ENCODE peak calls at places on chromosomes 11 and 22, in seven cellular contexts. D is CD8-positive, alpha-beta T cell; W is endothelial cell of umbilical vein; O is CD4-positive, alpha-beta memory T cell; P is GM23248; S is heart right ventricle; V is left ventricle myocardium inferior. K is an unnamed sample. For H3K4me1, the result is how much of the 10 kb centered on the place peaks cover.

GRCh38 chr11:46330154-46330886 is 16.9 kb upstream of the DGKZ start:
- DNase-seq in O (no peak), S (no peak), W (no peak), D (no peak), P (no peak), V (no peak), K (no peak)

GRCh38 chr11:120774591-120775386 is 249.1 kb upstream of the TBCEL start:
- DNase-seq in D (no peak), V (no peak), P (no peak), O (no peak), W (no peak), S (no peak), K (no peak)

GRCh38 chr22:49303781-49304461 is 523.8 kb downstream of the BRD1 start:
- DNase-seq in S (no peak), W (no peak), P (no peak), O (no peak), D (no peak), V (no peak), K (no peak)

GRCh38 chr11:103609117-103610066 is 427.0 kb upstream of the DDI1 start:
- DNase-seq in D (no peak), W (peak), O (no peak), V (no peak), S (no peak), P (peak), K (no peak)

GRCh38 chr11:120235024-120235628 is 4.8 kb upstream of the POU2F3 start:
- DNase-seq in P (peak), D (peak), S (peak), O (no peak), V (peak), W (peak), K (no peak)

GRCh38 chr11:114288139-114288538 is 8.1 kb upstream of the NNMT start:
- DNase-seq in W (peak), P (no peak), V (no peak), O (no peak), S (no peak), D (no peak), K (no peak)

GRCh38 chr11:66388746-66389386 is 17.3 kb upstream of the SLC29A2 start:
- DNase-seq in V (peak), P (peak), S (peak), O (peak), W (peak), D (peak), K (no peak)

GRCh38 chr11:46529086-46529905 is 64.5 kb downstream of the AMBRA1 start:
- DNase-seq in W (peak), D (peak), P (peak), V (peak), O (peak), S (peak), K (peak)

GRCh38 chr22:41021655-41022454 is 70.5 kb upstream of the EP300 start:
- DNase-seq in D (peak), O (peak), V (peak), P (peak), W (peak), S (peak), K (no peak)

GRCh38 chr11:46357483-46357936 is 10.2 kb downstream of the DGKZ start:
- DNase-seq in S (no peak), W (no peak), P (no peak), V (no peak), O (peak), D (no peak), K (no peak)

GRCh38 chr11:32893947-32894827 is 1.6 kb downstream of the QSER1 start:
- DNase-seq in O (peak), V (no peak), W (peak), P (peak), D (peak), S (no peak), K (no peak)

GRCh38 chr11:20057055-20057943 is 103.0 kb downstream of the DBX1 start:
- DNase-seq in P (no peak), W (no peak), S (no peak), V (no peak), O (no peak), D (no peak), K (no peak)

GRCh38 chr11:101582242-101583052 is 1.4 kb downstream of the TRPC6 start:
- DNase-seq in D (no peak), P (peak), W (no peak), V (peak), S (no peak), O (no peak), K (no peak)

GRCh38 chr11:1207451-1208360 is 15.2 kb upstream of the MUC5B start:
- DNase-seq in D (no peak), W (no peak), V (peak), O (peak), P (no peak), S (no peak), K (no peak)

GRCh38 chr11:102879801-102880200 is 5.0 kb upstream of the MMP12 start:
- DNase-seq in V (no peak), W (no peak), S (no peak), P (no peak), O (no peak), D (no peak), K (no peak)

GRCh38 chr11:134052988-134053945 is 15.6 kb upstream of the JAM3 start:
- DNase-seq in O (no peak), D (no peak), S (no peak), V (no peak), P (peak), W (no peak), K (no peak)

GRCh38 chr11:64245401-64245796 is 1.3 kb downstream of the PPP1R14B start:
- DNase-seq in W (no peak), V (no peak), P (no peak), D (peak), S (peak), O (peak), K (no peak)

GRCh38 chr11:119729581-119730346 is 764 bp upstream of the NECTIN1 start:
- DNase-seq in O (no peak), D (no peak), V (peak), P (peak), S (peak), W (peak), K (no peak)

GRCh38 chr11:61539958-61540357 is 31.4 kb downstream of the LRRC10B start:
- DNase-seq in V (no peak), O (no peak), W (no peak), S (no peak), D (no peak), P (no peak), K (no peak)

GRCh38 chr22:19898831-19899567 is 42.6 kb upstream of the COMT start:
- DNase-seq in D (no peak), W (no peak), P (no peak), S (no peak), V (no peak), O (no peak), K (no peak)

GRCh38 chr11:8080674-8081590 is at the start of gene TUB:
- DNase-seq in V (no peak), P (peak), D (no peak), O (no peak), S (no peak), W (no peak), K (no peak)

GRCh38 chr11:65274734-65275682 is 13.2 kb downstream of the POLA2 start:
- DNase-seq in P (peak), S (peak), D (peak), O (peak), V (peak), W (peak), K (no peak)

GRCh38 chr22:47102648-47103047 is 340.2 kb downstream of the TBC1D22A start:
- DNase-seq in O (no peak), P (no peak), D (no peak), W (no peak), V (no peak), S (no peak), K (no peak)

GRCh38 chr22:33781396-33781795 is 138.9 kb downstream of the LARGE1 start:
- DNase-seq in V (no peak), P (peak), S (peak), W (no peak), D (no peak), O (no peak), K (no peak)

GRCh38 chr11:86063536-86063935 is 5.3 kb downstream of the PICALM start:
- DNase-seq in W (peak), V (no peak), S (no peak), D (no peak), O (no peak), P (peak), K (no peak)

GRCh38 chr11:12193515-12194336 is 83.3 kb downstream of the MICAL2 start:
- DNase-seq in D (no peak), S (no peak), W (no peak), O (no peak), P (no peak), V (no peak), K (no peak)

GRCh38 chr11:12190511-12190910 is 80.1 kb downstream of the MICAL2 start:
- DNase-seq in S (no peak), V (no peak), W (no peak), D (no peak), O (no peak), P (no peak), K (no peak)

GRCh38 chr11:12195773-12196172 is 85.4 kb downstream of the MICAL2 start:
- DNase-seq in W (no peak), D (peak), V (no peak), P (no peak), S (no peak), O (peak), K (no peak)

GRCh38 chr11:12189543-12190235 is 79.3 kb downstream of the MICAL2 start:
- DNase-seq in P (no peak), O (peak), S (no peak), D (peak), V (no peak), W (peak), K (no peak)

GRCh38 chr11:12192796-12193514 is 82.6 kb downstream of the MICAL2 start:
- DNase-seq in D (peak), P (no peak), S (no peak), W (no peak), O (no peak), V (no peak), K (no peak)
- H3K27ac ChIP-seq in D (peak), P (no peak), S (no peak), W (no peak), O (no peak), V (no peak), K (no peak)

DNA sequence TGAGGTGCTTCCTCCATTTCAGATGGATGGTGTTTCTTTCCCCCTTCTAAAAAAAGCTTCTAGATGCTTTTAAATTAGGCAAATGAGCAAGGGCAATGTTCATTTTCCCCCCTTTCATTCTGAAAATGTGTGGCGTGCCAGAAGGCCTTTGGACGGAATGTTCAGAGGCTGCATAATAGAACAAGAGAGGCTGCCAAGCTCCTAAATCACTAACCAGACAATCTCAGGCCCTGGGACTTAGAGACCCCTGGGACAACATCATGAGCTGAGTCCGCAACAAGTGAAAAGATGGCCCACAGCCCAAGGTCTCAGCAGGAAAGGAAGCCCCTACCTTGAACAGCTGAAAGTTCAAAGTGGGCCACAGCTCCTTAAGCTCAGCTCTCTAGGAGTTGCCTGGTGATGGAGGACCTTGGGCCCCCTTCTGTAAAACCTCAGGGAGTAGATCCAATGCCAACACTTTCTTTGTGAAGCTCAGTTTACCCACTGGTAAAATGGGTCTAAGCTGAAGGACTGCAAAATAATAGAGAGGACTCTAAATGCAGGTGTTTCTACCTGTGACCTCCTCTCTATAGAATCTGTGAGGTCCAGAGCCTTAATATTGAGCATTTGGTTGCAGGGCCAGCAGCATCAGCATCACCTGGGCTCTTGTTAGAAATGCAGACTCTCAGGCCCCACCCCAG is 144.0 kb downstream of the FBXO7 start:
- DNase-seq in D (no peak), V (peak), O (no peak), S (no peak), W (no peak), P (no peak), K (no peak)
- H3K4me1 ChIP-seq in D (under half), V (half or more), O (under half), S (under half), W (under half), P (under half), K (under half)

GRCh38 chr11:2844116-2844515 is 41.5 kb downstream of the CDKN1C start:
- DNase-seq in W (no peak), P (no peak), O (no peak), D (no peak), S (no peak), V (no peak), K (no peak)

GRCh38 chr11:2842876-2843275 is 42.7 kb downstream of the CDKN1C start:
- DNase-seq in S (no peak), W (no peak), D (no peak), O (peak), P (no peak), V (no peak), K (no peak)

GRCh38 chr11:2843551-2843950 is 42.0 kb downstream of the CDKN1C start:
- DNase-seq in S (no peak), D (no peak), O (peak), V (no peak), P (no peak), W (no peak), K (no peak)

GRCh38 chr11:2839395-2839941 is 46.1 kb downstream of the CDKN1C start:
- DNase-seq in W (no peak), S (no peak), P (no peak), D (no peak), V (peak), O (no peak), K (no peak)

DNA sequence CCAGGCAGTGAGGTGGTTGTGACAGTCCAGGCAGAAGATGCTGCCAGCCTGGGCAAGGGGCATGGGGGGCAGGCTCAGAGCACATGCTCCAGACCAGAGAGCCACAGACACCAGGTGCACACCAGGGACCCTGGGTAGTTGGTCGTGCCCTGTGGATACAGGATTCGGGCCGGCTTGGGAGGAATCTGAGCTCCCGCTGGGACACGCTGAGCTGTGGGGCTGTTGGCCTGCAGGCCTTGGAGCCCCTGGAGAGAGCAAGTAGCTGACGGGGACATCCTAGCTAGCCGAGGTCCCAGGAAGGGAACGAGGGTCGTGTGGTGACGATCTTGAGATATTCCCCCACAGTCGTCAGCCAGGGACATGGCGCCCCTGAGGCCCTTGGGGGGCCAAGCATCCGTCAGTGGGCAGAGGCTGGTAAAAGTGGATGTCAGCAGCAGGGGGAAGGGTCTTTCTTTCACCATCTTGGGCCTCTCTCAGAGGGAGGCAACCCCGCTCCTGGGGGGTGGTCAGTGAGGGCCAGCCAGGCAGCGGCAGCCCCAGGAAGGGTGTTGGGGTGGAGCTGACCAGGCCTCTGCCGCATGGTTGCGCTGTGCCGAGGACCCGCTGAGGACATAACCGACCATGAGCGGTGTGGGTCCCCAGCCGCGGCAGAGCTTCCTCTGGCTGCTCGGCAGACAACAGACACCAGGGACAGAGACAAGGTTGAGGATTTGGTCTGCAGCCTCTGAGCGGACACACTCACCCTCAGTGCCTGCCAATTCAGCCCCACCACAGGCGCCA is 44.0 kb downstream of the CDKN1C start:
- DNase-seq in W (no peak), D (no peak), P (no peak), S (no peak), O (peak), V (no peak), K (no peak)
- H3K27ac ChIP-seq in W (no peak), D (no peak), P (no peak), S (no peak), O (no peak), V (no peak), K (no peak)

GRCh38 chr11:68340003-68340767 is 27.8 kb downstream of the LRP5 start:
- DNase-seq in O (peak), S (no peak), P (no peak), W (no peak), V (no peak), D (no peak), K (no peak)

GRCh38 chr11:68338041-68338800 is 25.8 kb downstream of the LRP5 start:
- DNase-seq in D (no peak), V (no peak), S (no peak), P (peak), W (no peak), O (no peak), K (no peak)

GRCh38 chr11:68342459-68343158 is 30.2 kb downstream of the LRP5 start:
- DNase-seq in O (no peak), V (no peak), W (no peak), P (no peak), S (no peak), D (no peak), K (no peak)

GRCh38 chr11:68341557-68342458 is 29.4 kb downstream of the LRP5 start:
- DNase-seq in P (no peak), D (no peak), O (no peak), S (no peak), W (no peak), V (no peak), K (no peak)

DNA sequence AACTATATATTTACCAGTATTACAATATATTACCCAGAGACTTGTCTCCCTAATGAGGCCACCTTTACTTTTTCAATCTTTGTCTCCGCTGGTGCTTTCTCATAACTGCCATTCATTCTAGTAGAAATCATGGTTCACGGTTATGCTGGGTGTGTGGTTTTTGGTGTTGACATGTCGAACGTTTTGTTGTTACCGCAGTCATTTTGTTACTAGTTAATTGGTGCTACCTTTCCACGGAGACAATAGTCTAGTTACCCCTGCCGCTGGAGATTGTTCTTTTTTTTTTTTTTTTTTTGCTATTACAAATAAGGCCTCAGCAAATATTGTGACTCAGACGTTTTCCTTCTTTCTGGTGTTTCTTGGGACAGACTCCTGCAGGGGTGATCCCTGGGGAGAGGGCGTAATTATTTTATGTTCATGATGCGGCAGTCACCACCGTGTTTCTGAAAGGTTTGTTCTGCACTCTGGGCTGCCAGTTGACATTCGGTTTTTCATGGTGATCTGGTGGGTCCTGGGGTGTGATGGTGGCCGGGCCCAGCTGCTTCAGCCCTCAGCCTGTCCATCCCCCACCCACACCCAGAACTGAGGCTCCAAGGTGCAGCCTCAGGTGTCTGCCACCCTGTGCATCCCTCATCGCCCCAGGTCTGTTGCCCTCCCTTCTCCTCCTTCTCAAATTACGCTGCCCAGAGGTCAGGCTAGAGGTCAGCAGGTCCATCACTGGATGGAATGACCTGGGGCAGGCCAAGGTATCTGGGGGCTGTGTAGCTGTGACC is 28.6 kb downstream of the LRP5 start:
- DNase-seq in W (no peak), V (no peak), D (no peak), S (no peak), O (no peak), P (no peak), K (no peak)
- H3K4me1 ChIP-seq in W (under half), V (half or more), D (under half), S (half or more), O (under half), P (under half), K (half or more)

GRCh38 chr11:3781423-3781822 is 15.9 kb downstream of the NUP98 start:
- DNase-seq in O (no peak), S (no peak), D (no peak), W (no peak), P (peak), V (no peak), K (no peak)
- H3K27ac ChIP-seq in O (no peak), S (no peak), D (no peak), W (no peak), P (peak), V (no peak), K (no peak)